ENCODE peak calls at places on chromosomes 5 and 9, in nine cellular contexts. A is prostate gland, X is uterus, U is A549, F is tibial nerve, M is adrenal gland, R is gastrocnemius medialis, Y is testis, W is IMR-90. I is an unnamed sample.

GRCh38 chr9:132006657-132007370 is 72.9 kb downstream of the MED27 start:
- DNase-seq in W (peak; percentile 72), Y (no peak), M (no peak), R (no peak), X (no peak), F (peak; percentile 36), A (peak; percentile 58), U (no peak), I (no peak)

GRCh38 chr9:136902259-136902821 is 16.0 kb downstream of the TRAF2 start:
- DNase-seq in U (peak; percentile 97), X (peak; percentile 52), F (peak; percentile 9), M (peak; percentile 93), R (peak; percentile 81), Y (peak; percentile 73), W (peak; percentile 86), A (peak; percentile 85), I (no peak)

GRCh38 chr5:56459978-56460377 is 226.8 kb upstream of the ANKRD55 start:
- DNase-seq in F (no peak), M (no peak), U (no peak), Y (no peak), X (no peak), R (no peak), A (no peak), W (no peak), I (no peak)

GRCh38 chr9:95813923-95814322 is 61.6 kb upstream of the ERCC6L2 start:
- DNase-seq in X (no peak), A (no peak), U (no peak), M (no peak), W (no peak), Y (no peak), F (no peak), R (no peak), I (no peak)

GRCh38 chr9:121811140-121811539 is 159.7 kb downstream of the DAB2IP start:
- DNase-seq in X (no peak), Y (no peak), A (no peak), R (no peak), W (no peak), F (no peak), M (no peak), U (no peak), I (no peak)

GRCh38 chr9:33161011-33161588 is 6.0 kb downstream of the B4GALT1 start:
- DNase-seq in Y (peak; percentile 67), X (peak; percentile 64), U (peak; percentile 82), M (peak; percentile 88), R (peak; percentile 77), W (peak; percentile 98), A (peak; percentile 67), F (peak; percentile 36), I (peak; percentile 71)

GRCh38 chr9:89022071-89022721 is 30.9 kb downstream of the S1PR3 start:
- DNase-seq in A (peak; percentile 81), M (no peak), R (no peak), U (no peak), Y (no peak), F (no peak), X (no peak), W (peak; percentile 26), I (peak; percentile 46)

GRCh38 chr9:130008577-130008976 is 34.4 kb downstream of the FNBP1 start:
- DNase-seq in U (no peak), Y (no peak), F (no peak), W (no peak), A (no peak), R (no peak), X (no peak), M (no peak), I (no peak)

GRCh38 chr9:76725181-76725580 is 39.1 kb upstream of the PCA3 start:
- DNase-seq in X (no peak), R (no peak), Y (no peak), F (no peak), A (no peak), W (no peak), U (no peak), M (no peak), I (no peak)

GRCh38 chr5:52840286-52841050 is 52.8 kb downstream of the ITGA1 start:
- DNase-seq in M (peak; percentile 25), X (peak; percentile 31), W (peak; percentile 59), F (no peak), Y (no peak), U (no peak), R (no peak), A (no peak), I (no peak)

GRCh38 chr9:130425741-130426466 is 18.9 kb upstream of the ASS1 start:
- DNase-seq in A (no peak), M (no peak), F (no peak), U (no peak), W (no peak), R (no peak), Y (no peak), X (no peak), I (no peak)

GRCh38 chr5:160269017-160269416 is 39.7 kb downstream of the FABP6 start:
- DNase-seq in R (peak; percentile 67), U (no peak), Y (peak; percentile 80), M (peak; percentile 93), F (peak; percentile 75), A (peak; percentile 52), X (peak; percentile 73), W (peak; percentile 91), I (peak; percentile 88)

GRCh38 chr5:91382530-91383026 is 539 bp downstream of the ARRDC3 start:
- DNase-seq in Y (peak; percentile 59), W (peak; percentile 33), R (peak; percentile 23), M (no peak), U (no peak), X (no peak), F (no peak), A (peak; percentile 35), I (no peak)

GRCh38 chr5:40361378-40361777 is 318.3 kb upstream of the PTGER4 start:
- DNase-seq in X (no peak), M (no peak), U (no peak), W (no peak), A (no peak), R (no peak), Y (no peak), F (no peak), I (no peak)

GRCh38 chr9:105132576-105132975 is 111.9 kb upstream of the SLC44A1 start:
- DNase-seq in R (no peak), M (peak; percentile 79), X (no peak), W (peak; percentile 95), U (peak; percentile 68), A (no peak), Y (no peak), F (no peak), I (no peak)

GRCh38 chr9:120378680-120379079 is 201.3 kb downstream of the CDK5RAP2 start:
- DNase-seq in M (no peak), X (no peak), R (no peak), A (no peak), U (no peak), W (peak; percentile 67), Y (no peak), F (no peak), I (no peak)

DNA sequence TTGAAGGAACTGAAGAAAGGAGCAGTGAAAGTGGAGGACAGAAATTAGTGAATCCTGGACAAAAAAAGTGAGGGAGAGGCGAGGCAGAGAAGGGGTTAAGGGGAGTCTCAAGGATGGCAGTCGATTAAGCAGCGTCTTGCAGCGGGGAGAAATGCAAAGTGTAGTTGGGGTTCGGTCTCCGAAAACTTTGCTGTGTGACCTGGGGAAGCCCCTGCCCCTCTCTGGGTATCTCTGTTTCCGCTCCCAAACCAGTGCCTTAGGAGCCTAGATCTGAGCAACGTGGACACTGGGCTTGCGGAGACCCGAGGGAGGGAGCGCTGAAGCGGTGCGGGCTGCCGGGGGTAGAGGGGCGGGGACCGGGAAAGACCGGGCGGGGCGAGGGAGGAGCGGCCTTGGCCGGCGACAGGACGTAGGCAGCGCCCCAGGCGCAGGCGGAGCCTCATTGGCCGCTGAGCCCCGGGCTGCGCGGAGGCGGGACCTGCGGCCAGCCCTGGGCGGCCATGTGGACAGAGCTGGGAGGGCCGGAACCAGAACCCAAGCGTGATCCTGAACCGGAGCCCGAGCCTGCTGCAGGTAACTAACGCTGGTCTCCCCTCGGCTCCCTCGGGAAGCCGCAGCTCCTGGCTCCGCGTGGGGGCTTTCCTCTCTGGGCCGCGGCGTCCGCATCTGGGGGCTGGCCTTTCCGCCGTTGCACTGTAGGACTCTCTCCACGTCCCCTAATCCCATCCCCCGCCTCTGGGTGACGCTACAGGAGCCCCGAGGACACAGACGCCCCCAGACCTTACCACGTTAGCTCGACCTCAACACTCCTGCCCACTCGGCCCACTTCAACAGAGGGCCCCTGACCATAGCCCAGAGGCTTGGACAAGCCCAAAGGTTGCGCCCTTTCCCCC is at the start of gene ALDH1B1:
- DNase-seq in A (peak; percentile 79), F (peak; percentile 57), Y (peak; percentile 91), R (peak; percentile 78), X (peak; percentile 88), M (peak; percentile 85), W (peak; percentile 82), U (peak; percentile 97), I (peak; percentile 88)
- TF ChIP-seq POLR2A in A (peak; percentile 24), F (no peak), Y (no peak), R (peak; percentile 79), X (peak; percentile 88), M (no peak), W (peak; percentile 60), U (peak; percentile 71), I (peak; percentile 10)

GRCh38 chr5:4294878-4295277 is 699.2 kb downstream of the IRX1 start:
- DNase-seq in X (no peak), R (no peak), Y (no peak), A (no peak), U (no peak), W (no peak), F (no peak), M (no peak), I (no peak)

GRCh38 chr5:4295663-4296339 is 700.2 kb downstream of the IRX1 start:
- DNase-seq in U (no peak), F (no peak), M (no peak), W (no peak), A (no peak), X (no peak), Y (peak; percentile 26), R (no peak), I (no peak)
- TF ChIP-seq CTCF in U (no peak), F (peak; percentile 45), M (no peak), W (no peak), A (no peak), X (no peak), Y (peak; percentile 36), R (no peak), I (no peak)

DNA sequence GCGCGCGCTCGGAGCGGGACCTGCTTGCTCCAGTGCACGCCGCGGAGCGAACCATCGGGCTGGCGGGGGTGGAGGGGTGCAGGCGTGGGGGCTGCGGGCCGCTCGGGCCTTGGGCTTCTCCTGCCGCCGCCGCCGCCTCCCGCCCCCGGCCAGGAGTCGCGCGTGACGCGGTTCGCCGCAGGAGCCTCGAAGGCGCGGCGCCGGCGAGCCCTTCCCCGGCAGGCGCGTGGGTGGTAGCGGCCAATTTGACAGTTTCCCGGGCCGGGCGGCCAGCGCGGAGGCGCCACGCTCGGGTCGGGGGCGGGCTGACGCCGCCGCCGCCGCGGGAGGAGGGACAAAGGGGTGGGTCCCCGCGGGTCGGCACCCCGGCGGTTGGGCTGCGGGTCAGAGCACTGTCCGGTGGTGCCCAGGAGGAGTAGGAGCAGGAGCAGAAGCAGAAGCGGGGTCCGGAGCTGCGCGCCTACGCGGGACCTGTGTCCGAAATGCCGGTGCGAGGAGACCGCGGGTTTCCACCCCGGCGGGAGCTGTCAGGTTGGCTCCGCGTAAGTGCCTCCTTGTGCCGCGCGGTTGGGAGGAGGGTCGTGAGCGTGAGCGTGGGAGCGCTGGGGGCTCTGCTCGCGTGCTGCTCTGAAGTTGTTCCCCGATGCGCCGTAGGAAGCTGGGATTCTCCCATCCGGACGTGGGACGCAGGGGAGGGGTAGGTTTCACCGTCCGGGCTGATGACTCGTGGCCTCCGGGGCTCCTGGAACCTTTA is at the start of gene TJP2:
- DNase-seq in X (peak; percentile 64), F (no peak), R (peak; percentile 65), Y (peak; percentile 89), M (peak; percentile 81), U (no peak), W (peak; percentile 75), A (peak; percentile 46), I (peak; percentile 82)
- TF ChIP-seq POLR2A in X (no peak), F (no peak), R (peak; percentile 74), Y (no peak), M (no peak), U (no peak), W (peak; percentile 88), A (no peak), I (no peak)

GRCh38 chr5:79236364-79236969 is 536 bp downstream of the JMY start:
- DNase-seq in M (peak; percentile 26), Y (peak; percentile 33), X (peak; percentile 21), R (no peak), F (peak; percentile 9), A (no peak), W (peak; percentile 20), U (peak; percentile 21), I (no peak)
- TF ChIP-seq CTCF in M (no peak), Y (no peak), X (no peak), R (no peak), F (no peak), A (no peak), W (no peak), U (no peak), I (no peak)

I was measured in ovary.